ENCODE peak calls at places on chromosomes 6 and 20, in five cellular contexts. P is adrenal gland; Q is CD8-positive, alpha-beta memory T cell; Z is H1; J is IMR-90. V is an unnamed sample.

GRCh38 chr20:22414354-22414753 is 170.0 kb downstream of the FOXA2 start:
- DNase-seq in P (no peak), Q (no peak), Z (no peak), J (no peak), V (no peak)

GRCh38 chr6:30960907-30961673 is 20.3 kb downstream of the MUCL3 start:
- DNase-seq in P (no peak), Q (no peak), Z (no peak), J (peak; percentile 23), V (no peak)

GRCh38 chr6:131368077-131368911 is 204.7 kb upstream of the ARG1 start:
- DNase-seq in P (peak; percentile 68), Q (no peak), Z (no peak), J (no peak), V (no peak)

GRCh38 chr6:82525775-82526515 is 162.3 kb downstream of the TPBG start:
- DNase-seq in P (no peak), Q (no peak), Z (no peak), J (no peak), V (no peak)

GRCh38 chr20:23164176-23164601 is 78.1 kb upstream of the CD93 start:
- DNase-seq in P (no peak), Q (no peak), Z (peak; percentile 38), J (no peak), V (no peak)

GRCh38 chr20:10581823-10582222 is 92.0 kb downstream of the JAG1 start:
- DNase-seq in P (no peak), Q (no peak), Z (no peak), J (peak; percentile 56), V (no peak)

GRCh38 chr6:31356216-31356945 is 598 bp downstream of the HLA-B start:
- DNase-seq in P (peak; percentile 46), Q (no peak), Z (peak; percentile 65), J (peak; percentile 18), V (peak; percentile 37)

GRCh38 chr20:14775778-14776177 is 438.4 kb upstream of the FLRT3 start:
- DNase-seq in P (peak; percentile 77), Q (no peak), Z (no peak), J (no peak), V (no peak)

GRCh38 chr6:63927538-63927937 is 291.9 kb downstream of the PHF3 start:
- DNase-seq in P (no peak), Q (no peak), Z (no peak), J (no peak), V (no peak)

GRCh38 chr6:110103260-110103659 is 76.2 kb downstream of the WASF1 start:
- DNase-seq in P (no peak), Q (no peak), Z (no peak), J (no peak), V (no peak)

GRCh38 chr20:59125909-59126308 is 37.7 kb upstream of the ZNF831 start:
- DNase-seq in P (no peak), Q (no peak), Z (no peak), J (no peak), V (no peak)

GRCh38 chr6:17994019-17994418 is 6.6 kb upstream of the KIF13A start:
- DNase-seq in P (no peak), Q (no peak), Z (no peak), J (peak; percentile 30), V (no peak)

GRCh38 chr6:41502607-41503434 is 43.4 kb upstream of the FOXP4 start:
- DNase-seq in P (no peak), Q (no peak), Z (peak; percentile 73), J (no peak), V (no peak)

GRCh38 chr6:157269261-157269794 is 54.0 kb downstream of the TMEM242 start:
- DNase-seq in P (peak; percentile 56), Q (no peak), Z (no peak), J (peak; percentile 60), V (no peak)

GRCh38 chr20:403582-403957 is 4.5 kb upstream of the RBCK1 start:
- DNase-seq in P (no peak), Q (no peak), Z (no peak), J (no peak), V (no peak)
- H3K27ac ChIP-seq in P (no peak overlapping the region), Q (peak overlapping the region; percentile 11), Z (no peak overlapping the region), J (no peak overlapping the region), V (no peak overlapping the region)

GRCh38 chr6:126181173-126181741 is 158.7 kb upstream of the CENPW start:
- DNase-seq in P (no peak), Q (no peak), Z (no peak), J (no peak), V (no peak)

GRCh38 chr6:126182650-126183311 is 157.1 kb upstream of the CENPW start:
- DNase-seq in P (no peak), Q (no peak), Z (no peak), J (no peak), V (no peak)

GRCh38 chr6:126176266-126176665 is 163.6 kb upstream of the CENPW start:
- DNase-seq in P (no peak), Q (no peak), Z (no peak), J (peak; percentile 14), V (no peak)

GRCh38 chr6:126180585-126180984 is 159.3 kb upstream of the CENPW start:
- DNase-seq in P (no peak), Q (no peak), Z (no peak), J (peak; percentile 96), V (peak; percentile 15)

DNA sequence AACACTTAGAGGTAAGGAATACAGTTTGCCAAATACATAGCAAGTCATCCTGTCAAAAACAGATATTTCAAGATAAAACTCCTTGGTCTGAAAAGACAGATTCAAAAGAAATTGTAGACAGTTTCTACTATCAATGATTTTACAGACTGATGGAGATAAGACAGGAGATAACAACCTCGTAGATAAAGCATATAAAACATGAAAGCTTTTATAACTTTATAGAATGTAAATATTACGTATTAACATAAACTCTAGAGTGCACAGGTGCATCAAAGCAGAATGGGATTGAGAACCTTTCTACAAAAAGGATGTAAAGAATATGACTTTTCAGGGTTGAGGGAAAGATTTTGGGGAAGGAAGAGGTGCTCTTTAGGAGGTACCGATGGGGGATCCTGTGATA is 158.0 kb upstream of the CENPW start:
- DNase-seq in P (no peak), Q (no peak), Z (no peak), J (no peak), V (no peak)
- H3K27ac ChIP-seq in P (no peak overlapping the region), Q (no peak overlapping the region), Z (peak overlapping the region; percentile 76), J (no peak overlapping the region), V (no peak overlapping the region)

GRCh38 chr6:26438000-26438399 is 2.3 kb upstream of the BTN3A3 start:
- DNase-seq in P (no peak), Q (no peak), Z (no peak), J (no peak), V (no peak)
- H3K27ac ChIP-seq in P (no peak overlapping the region), Q (no peak overlapping the region), Z (no peak overlapping the region), J (no peak overlapping the region), V (no peak overlapping the region)

GRCh38 chr6:151293621-151294020 is 53.9 kb downstream of the AKAP12 start:
- DNase-seq in P (no peak), Q (no peak), Z (no peak), J (no peak), V (no peak)
- H3K27ac ChIP-seq in P (no peak overlapping the region), Q (no peak overlapping the region), Z (no peak overlapping the region), J (peak overlapping the region; percentile 93), V (no peak overlapping the region)

GRCh38 chr6:4280721-4281120 is 145.3 kb upstream of the ECI2 start:
- DNase-seq in P (peak; percentile 82), Q (no peak), Z (no peak), J (peak; percentile 91), V (no peak)
- H3K27ac ChIP-seq in P (no peak overlapping the region), Q (no peak overlapping the region), Z (no peak overlapping the region), J (peak overlapping the region; percentile 11), V (no peak overlapping the region)